ENCODE peak calls at places on chromosomes 6 and 20, in five cellular contexts. B is stomach, Y is AG09309, I is brain microvascular endothelial cell, W is A673. M is an unnamed sample.

GRCh38 chr6:94124333-94124732 is 705.0 kb upstream of the EPHA7 start:
- DNase-seq in B (no peak), W (no peak), Y (no peak), I (no peak), M (no peak)

GRCh38 chr6:90184334-90185298 is 112.0 kb downstream of the BACH2 start:
- DNase-seq in B (peak), Y (no peak), W (no peak), I (peak), M (peak)

GRCh38 chr20:43923917-43924316 is 9.3 kb downstream of the TOX2 start:
- DNase-seq in I (no peak), W (no peak), B (no peak), Y (no peak), M (no peak)

GRCh38 chr6:2865270-2866182 is 23.9 kb upstream of the SERPINB1 start:
- DNase-seq in B (no peak), I (no peak), W (no peak), Y (no peak), M (no peak)

GRCh38 chr6:121142093-121142492 is 192.2 kb downstream of the TBC1D32 start:
- DNase-seq in I (no peak), Y (no peak), W (no peak), B (no peak), M (no peak)

GRCh38 chr6:85008311-85009015 is 244.1 kb upstream of the TBX18 start:
- DNase-seq in B (no peak), Y (no peak), I (peak), W (peak), M (no peak)

GRCh38 chr6:13695217-13695616 is 16.4 kb downstream of the RANBP9 start:
- DNase-seq in W (no peak), Y (no peak), B (no peak), I (no peak), M (no peak)

GRCh38 chr20:33724439-33725094 is 4.5 kb upstream of the PXMP4 start:
- DNase-seq in Y (no peak), W (no peak), I (no peak), B (peak), M (no peak)

GRCh38 chr6:162706236-162706635 is 21.3 kb downstream of the PRKN start:
- DNase-seq in I (no peak), W (peak), Y (no peak), B (peak), M (no peak)

GRCh38 chr6:141165012-141165411 is 967.7 kb upstream of the GJE1 start:
- DNase-seq in I (no peak), W (no peak), Y (no peak), B (no peak), M (no peak)

GRCh38 chr20:17660667-17661066 is 21.4 kb downstream of the RRBP1 start:
- DNase-seq in I (no peak), B (no peak), Y (no peak), W (no peak), M (no peak)

GRCh38 chr6:3414704-3415453 is 42.0 kb downstream of the SLC22A23 start:
- DNase-seq in I (peak), W (no peak), Y (no peak), B (no peak), M (no peak)

GRCh38 chr6:11277275-11278206 is 45.1 kb upstream of the NEDD9 start:
- DNase-seq in W (peak), B (no peak), Y (peak), I (peak), M (peak)

GRCh38 chr6:100296810-100297544 is 167.7 kb downstream of the SIM1 start:
- DNase-seq in B (no peak), I (peak), W (no peak), Y (peak), M (peak)

GRCh38 chr6:17877196-17877889 is 110.1 kb downstream of the KIF13A start:
- DNase-seq in I (peak), B (no peak), Y (no peak), W (peak), M (no peak)

GRCh38 chr6:105759015-105759414 is 327.1 kb upstream of the PRDM1 start:
- DNase-seq in Y (no peak), I (no peak), B (no peak), W (no peak), M (no peak)

GRCh38 chr20:57936636-57937310 is 227.0 kb upstream of the PMEPA1 start:
- DNase-seq in I (no peak), W (no peak), B (no peak), Y (no peak), M (no peak)

GRCh38 chr6:159973406-159973805 is 4.5 kb downstream of the IGF2R start:
- DNase-seq in Y (no peak), I (no peak), W (no peak), B (no peak), M (no peak)

GRCh38 chr20:21102252-21102609 is 3.9 kb downstream of the LINC00237 start:
- DNase-seq in Y (no peak), B (no peak), W (peak), I (no peak), M (no peak)

GRCh38 chr20:11394145-11394833 is 523.4 kb upstream of the BTBD3 start:
- DNase-seq in B (no peak), Y (peak), W (no peak), I (peak), M (peak)

GRCh38 chr6:44730771-44731391 is 343.4 kb downstream of the CDC5L start:
- DNase-seq in W (no peak), I (peak), B (no peak), Y (peak), M (peak)

GRCh38 chr6:105135907-105136432 is 43.8 kb downstream of the POPDC3 start:
- DNase-seq in I (peak), Y (no peak), B (no peak), W (peak), M (no peak)

GRCh38 chr20:52859156-52859887 is 112.8 kb upstream of the TSHZ2 start:
- DNase-seq in I (no peak), W (no peak), Y (no peak), B (peak), M (peak)

GRCh38 chr6:28142446-28142845 is 763 bp downstream of the ZKSCAN8 start:
- DNase-seq in B (no peak), W (no peak), Y (no peak), I (no peak), M (no peak)

GRCh38 chr6:155352812-155353211 is 38.5 kb upstream of the TFB1M start:
- DNase-seq in I (peak), B (no peak), Y (peak), W (no peak), M (no peak)

GRCh38 chr6:14441371-14441781 is 323.8 kb downstream of the CD83 start:
- DNase-seq in B (no peak), I (no peak), W (peak), Y (peak), M (no peak)

GRCh38 chr6:5412017-5412416 is 150.7 kb downstream of the FARS2 start:
- DNase-seq in I (no peak), W (no peak), Y (no peak), B (no peak), M (no peak)

GRCh38 chr20:38180781-38181180 is 15.7 kb upstream of the TGM2 start:
- DNase-seq in Y (no peak), I (no peak), W (no peak), B (no peak), M (no peak)

GRCh38 chr6:51260003-51260402 is 441.3 kb downstream of the TFAP2B start:
- DNase-seq in Y (no peak), W (no peak), I (no peak), B (no peak), M (no peak)

GRCh38 chr6:37502703-37503485 is 3.2 kb upstream of the CCDC167 start:
- DNase-seq in Y (no peak), I (no peak), W (no peak), B (no peak), M (no peak)

GRCh38 chr6:134502614-134503541 is 185.0 kb upstream of the SGK1 start:
- DNase-seq in Y (no peak), B (peak), I (no peak), W (no peak), M (no peak)

GRCh38 chr6:64023693-64024092 is 388.1 kb downstream of the PHF3 start:
- DNase-seq in Y (no peak), I (no peak), W (no peak), B (no peak), M (no peak)

GRCh38 chr20:63270606-63271325 is 1.8 kb upstream of the ARFGAP1 start:
- DNase-seq in Y (no peak), W (no peak), B (no peak), I (no peak), M (no peak)

DNA sequence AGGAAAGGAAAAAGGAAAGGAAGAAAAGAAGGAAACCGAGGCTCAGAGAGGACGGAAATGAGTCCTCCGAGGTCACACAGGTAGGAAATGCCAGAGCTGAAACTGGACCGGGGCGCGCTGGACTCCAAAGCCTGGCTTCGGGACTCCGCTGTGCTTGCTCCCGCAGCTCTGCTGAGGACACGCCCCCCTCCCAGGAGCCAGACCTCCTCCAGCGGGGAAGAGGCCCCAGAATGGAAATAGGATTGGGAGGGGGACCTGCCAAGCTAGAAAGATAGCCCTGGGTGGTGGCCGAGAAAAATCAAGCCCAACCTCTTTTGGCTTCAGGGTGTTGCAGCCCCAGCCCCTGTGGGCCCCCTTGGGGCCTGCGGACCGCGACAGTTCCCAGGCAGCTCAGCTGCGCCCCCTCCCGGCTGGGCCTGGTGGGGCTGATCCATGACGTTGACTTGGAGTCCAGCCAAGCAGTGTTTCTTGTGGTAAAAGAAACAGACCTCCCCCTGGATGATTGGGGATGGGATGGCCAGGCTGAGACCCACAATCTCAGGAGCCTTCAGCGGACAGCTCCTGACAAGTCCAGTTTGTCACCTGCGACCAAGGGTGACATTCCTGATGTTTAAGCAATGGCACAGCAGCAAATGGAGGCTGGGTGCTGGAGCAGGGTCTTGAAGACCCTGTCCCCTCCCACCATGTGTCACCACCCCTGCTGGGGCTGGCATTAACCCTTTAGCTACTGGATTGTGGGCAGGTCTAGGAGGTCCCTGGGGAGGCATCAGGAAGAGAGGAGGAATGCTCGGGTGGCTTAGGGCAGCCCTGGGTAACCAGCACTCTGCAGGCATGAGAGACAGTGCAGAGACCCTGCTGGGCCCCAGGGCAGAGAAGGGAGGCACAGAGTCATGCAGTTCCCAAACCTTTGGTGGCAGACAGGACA is 55.4 kb downstream of the RIPOR3 start:
- DNase-seq in W (peak), Y (no peak), B (peak), I (peak), M (no peak)
- H3K4me3 ChIP-seq in W (no peak), Y (no peak), B (peak), I (no peak), M (no peak)

GRCh38 chr6:156420172-156420993 is 356.8 kb upstream of the ARID1B start:
- DNase-seq in B (no peak), I (no peak), W (no peak), Y (no peak), M (no peak)

GRCh38 chr6:156416392-156416791 is 360.8 kb upstream of the ARID1B start:
- DNase-seq in I (no peak), B (no peak), Y (no peak), W (no peak), M (no peak)

GRCh38 chr6:156419594-156419993 is 357.6 kb upstream of the ARID1B start:
- DNase-seq in I (no peak), Y (no peak), B (no peak), W (no peak), M (no peak)

GRCh38 chr6:156421933-156422332 is 355.2 kb upstream of the ARID1B start:
- DNase-seq in Y (no peak), I (no peak), B (no peak), W (no peak), M (no peak)

GRCh38 chr6:156418253-156418652 is 358.9 kb upstream of the ARID1B start:
- DNase-seq in B (no peak), Y (no peak), W (no peak), I (no peak), M (no peak)
- TF ChIP-seq CTCF in B (no peak), Y (no peak), W (no peak), I (no peak), M (no peak)

GRCh38 chr6:30689985-30690384 is 799 bp downstream of the NRM start:
- DNase-seq in I (no peak), B (no peak), W (no peak), Y (no peak), M (no peak)
- H3K4me3 ChIP-seq in I (peak), B (peak), W (peak), Y (peak), M (peak)

GRCh38 chr6:149428606-149429005 is 28.5 kb downstream of the SUMO4 start:
- DNase-seq in B (no peak), I (no peak), W (no peak), Y (no peak), M (no peak)

GRCh38 chr6:149425754-149426153 is 25.7 kb downstream of the SUMO4 start:
- DNase-seq in W (no peak), I (no peak), Y (no peak), B (no peak), M (no peak)

GRCh38 chr6:149431905-149432775 is 32.1 kb downstream of the SUMO4 start:
- DNase-seq in I (peak), Y (peak), W (peak), B (peak), M (peak)

GRCh38 chr6:149433405-149433804 is 33.3 kb downstream of the SUMO4 start:
- DNase-seq in B (no peak), Y (no peak), W (no peak), I (no peak), M (no peak)

GRCh38 chr6:149429427-149430360 is 29.6 kb downstream of the SUMO4 start:
- DNase-seq in I (no peak), B (no peak), Y (no peak), W (peak), M (no peak)
- TF ChIP-seq CTCF in I (no peak), B (no peak), Y (no peak), W (peak), M (no peak)

DNA sequence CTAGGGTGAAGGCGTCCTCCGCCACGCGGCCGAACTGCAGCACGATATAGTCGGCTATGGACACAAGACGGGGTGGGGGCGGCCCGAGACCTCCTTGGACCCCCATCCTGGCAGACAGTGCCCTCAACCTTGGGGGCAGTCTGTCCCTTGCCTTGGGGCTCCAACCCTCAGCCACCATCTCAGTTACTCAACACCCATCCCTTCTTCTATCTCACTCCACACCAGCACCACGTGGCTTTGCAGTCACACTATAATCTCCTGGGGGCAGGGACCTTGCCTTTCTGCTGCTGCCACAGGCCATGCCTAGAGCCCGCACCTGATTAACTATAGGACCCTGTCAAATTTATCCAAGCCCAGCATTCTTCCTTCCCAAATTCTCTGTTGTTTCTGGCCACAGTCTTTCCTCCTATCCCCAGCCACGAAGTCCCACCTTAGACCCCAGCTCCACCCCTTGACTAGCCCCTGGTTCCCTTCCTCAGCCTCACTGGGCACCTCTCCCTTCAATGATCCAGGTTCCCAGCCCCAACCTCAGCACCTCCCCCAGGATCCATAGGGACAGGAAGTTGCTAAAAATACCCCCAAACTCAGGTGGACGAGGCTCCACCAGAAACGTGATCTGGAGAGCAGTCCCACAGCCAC is 1.6 kb upstream of the TEAD3 start:
- DNase-seq in I (no peak), Y (no peak), B (no peak), W (no peak), M (no peak)
- H3K4me3 ChIP-seq in I (peak), Y (peak), B (peak), W (peak), M (peak)

DNA sequence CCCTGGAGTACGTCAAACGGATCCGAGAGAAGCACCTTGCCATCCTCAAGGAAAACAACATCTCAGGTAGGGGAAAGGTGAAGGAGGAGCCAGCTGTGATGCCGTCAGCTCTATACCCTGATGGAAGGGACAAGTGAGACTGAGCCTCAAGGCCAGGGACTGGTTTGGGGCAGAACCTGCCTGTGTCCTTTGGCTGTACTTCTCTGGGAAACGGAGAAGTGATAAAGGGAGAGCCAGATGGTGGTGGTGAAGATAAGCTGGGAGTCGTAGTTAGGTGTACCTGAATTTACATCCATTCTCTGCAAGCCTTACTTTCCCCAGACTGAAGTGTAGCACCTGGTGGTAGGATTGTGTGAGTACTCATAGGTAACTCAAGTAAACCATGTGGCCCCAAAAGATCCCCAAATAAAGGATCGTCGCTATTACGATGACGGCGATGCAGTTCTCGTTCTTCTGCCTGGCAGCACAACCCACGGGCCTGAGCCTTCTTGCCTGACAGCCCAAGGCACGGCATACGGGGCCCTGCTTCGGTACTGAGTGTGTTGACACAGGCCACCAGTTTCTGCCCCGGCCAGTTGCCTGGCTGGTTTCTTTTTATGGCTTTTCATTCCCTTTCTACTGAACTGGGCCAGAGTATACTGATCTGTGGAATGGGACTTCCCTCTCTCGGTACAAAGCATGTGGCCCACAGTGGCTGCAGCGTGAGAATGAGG is 10.6 kb downstream of the PCIF1 start:
- DNase-seq in Y (no peak), B (no peak), W (no peak), I (no peak), M (no peak)
- TF ChIP-seq CTCF in Y (no peak), B (no peak), W (no peak), I (peak), M (no peak)

GRCh38 chr6:55782275-55782674 is 93.1 kb downstream of the BMP5 start:
- DNase-seq in B (no peak), W (no peak), Y (no peak), I (no peak), M (no peak)
- H3K4me3 ChIP-seq in B (no peak), W (no peak), Y (no peak), I (no peak), M (no peak)

DNA sequence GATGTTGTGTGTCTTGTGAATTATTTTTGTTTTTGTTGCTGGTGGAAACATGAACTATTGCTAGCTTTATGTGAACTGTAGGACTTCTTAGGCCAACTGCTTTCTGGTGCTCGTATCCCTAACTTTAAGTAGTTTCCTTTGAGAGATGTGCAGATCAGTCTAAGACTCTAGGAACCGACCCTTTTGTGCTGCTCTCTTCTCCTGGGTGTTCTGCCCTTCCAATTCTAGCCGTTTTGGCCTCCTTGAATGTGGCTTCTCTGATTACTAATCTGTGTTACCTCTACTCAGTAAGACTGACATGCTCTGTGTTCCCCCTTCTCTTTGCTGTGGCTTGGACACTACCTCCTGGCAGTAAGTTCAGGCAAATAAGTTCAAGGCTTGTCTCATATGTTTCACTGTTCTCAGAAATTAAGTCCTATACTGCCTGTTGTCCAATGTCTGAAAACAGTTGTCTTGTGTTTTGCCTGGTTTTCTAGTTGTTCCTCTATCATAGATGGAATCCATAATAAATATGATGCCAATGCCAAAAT is 58.0 kb downstream of the FOXO3 start:
- DNase-seq in Y (no peak), W (no peak), I (no peak), B (no peak), M (no peak)
- TF ChIP-seq CTCF in Y (no peak), W (no peak), I (no peak), B (no peak), M (no peak)

M was measured in kidney epithelial cell.